ENCODE peak calls at places on chromosomes 5 and 9, in four cellular contexts. M, T, D and L are unnamed samples.

GRCh38 chr9:35662437-35662836 is 2.6 kb downstream of the ARHGEF39 start:
- DNase-seq in D (no peak), M (no peak), T (no peak), L (no peak)

GRCh38 chr5:137733922-137734695 is 1.8 kb downstream of the KLHL3 start:
- DNase-seq in M (no peak), T (no peak), D (no peak), L (no peak)

GRCh38 chr9:17802249-17802857 is 223.5 kb downstream of the SH3GL2 start:
- DNase-seq in T (no peak), D (no peak), M (no peak), L (no peak)

GRCh38 chr5:180331647-180331950 is 21.5 kb downstream of the GFPT2 start:
- DNase-seq in M (no peak), D (no peak), T (no peak), L (no peak)

GRCh38 chr9:76414656-76415055 is 20.4 kb upstream of the RFK start:
- DNase-seq in D (no peak), M (no peak), T (no peak), L (no peak)

GRCh38 chr9:12963537-12963936 is 188.7 kb downstream of the LURAP1L start:
- DNase-seq in M (no peak), D (no peak), T (no peak), L (no peak)

GRCh38 chr5:10111575-10111974 is 138.1 kb downstream of the ATPSCKMT start:
- DNase-seq in T (no peak), D (no peak), M (no peak), L (no peak)

GRCh38 chr5:164362021-164362420 is 856.6 kb downstream of the MAT2B start:
- DNase-seq in M (no peak), T (no peak), D (no peak), L (no peak)

GRCh38 chr5:100772548-100772947 is 130.5 kb downstream of the ST8SIA4 start:
- DNase-seq in T (no peak), D (no peak), M (no peak), L (no peak)

GRCh38 chr9:129493714-129494047 is 127.2 kb downstream of the C9orf50 start:
- DNase-seq in T (no peak), D (no peak), M (no peak), L (no peak)

GRCh38 chr9:129494113-129494789 is 126.7 kb downstream of the C9orf50 start:
- DNase-seq in T (no peak), D (peak; percentile 90), M (no peak), L (no peak)

GRCh38 chr9:129497064-129497836 is 123.7 kb downstream of the C9orf50 start:
- DNase-seq in T (peak; percentile 58), D (peak; percentile 48), M (no peak), L (peak; percentile 57)

GRCh38 chr9:129496187-129497063 is 124.5 kb downstream of the C9orf50 start:
- DNase-seq in T (peak; percentile 96), M (peak; percentile 99), D (peak; percentile 97), L (peak; percentile 95)

DNA sequence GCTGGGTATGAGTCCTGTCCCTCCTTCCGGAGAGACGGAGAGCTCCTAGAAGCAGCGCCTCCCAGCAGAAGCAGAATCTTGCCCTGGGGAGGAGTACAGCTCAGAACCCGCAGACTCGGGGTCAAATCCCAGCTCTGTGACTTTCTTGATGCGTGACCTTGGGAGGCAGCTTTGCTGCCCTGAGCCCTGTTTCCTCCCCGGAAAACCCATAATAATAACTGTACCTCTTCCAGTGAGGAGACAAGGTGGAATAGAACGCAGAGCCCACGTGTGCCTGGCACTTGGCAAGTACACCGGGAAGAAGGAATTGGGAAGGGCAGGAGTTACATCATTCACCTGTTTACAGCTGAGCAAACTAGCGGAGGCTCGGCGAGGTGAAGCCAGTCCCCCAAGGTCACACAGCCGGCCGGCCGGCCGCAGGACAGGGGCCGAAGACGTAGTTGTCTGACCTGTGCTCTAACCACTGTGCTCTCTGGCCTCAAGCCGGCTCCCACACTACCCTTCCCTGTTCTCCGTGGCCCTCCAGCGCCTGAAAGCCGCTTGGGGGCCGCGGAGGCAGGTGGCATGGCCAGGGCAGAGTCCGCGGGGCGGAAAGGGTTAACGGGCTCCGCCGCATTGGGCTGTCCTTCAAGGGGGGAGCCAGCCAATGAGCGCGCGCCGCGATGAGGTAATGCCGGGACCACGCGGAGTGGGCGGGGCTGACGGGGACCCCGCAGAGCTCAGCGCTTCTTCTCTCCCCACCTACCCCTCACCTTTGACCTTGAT is 125.3 kb downstream of the C9orf50 start:
- DNase-seq in D (peak; percentile 97), T (peak; percentile 97), M (peak; percentile 98), L (peak; percentile 95)
- H3K4me3 ChIP-seq in D (no peak overlapping the region), T (no peak overlapping the region), M (peak overlapping the region; percentile 40), L (peak overlapping the region; percentile 43)

DNA sequence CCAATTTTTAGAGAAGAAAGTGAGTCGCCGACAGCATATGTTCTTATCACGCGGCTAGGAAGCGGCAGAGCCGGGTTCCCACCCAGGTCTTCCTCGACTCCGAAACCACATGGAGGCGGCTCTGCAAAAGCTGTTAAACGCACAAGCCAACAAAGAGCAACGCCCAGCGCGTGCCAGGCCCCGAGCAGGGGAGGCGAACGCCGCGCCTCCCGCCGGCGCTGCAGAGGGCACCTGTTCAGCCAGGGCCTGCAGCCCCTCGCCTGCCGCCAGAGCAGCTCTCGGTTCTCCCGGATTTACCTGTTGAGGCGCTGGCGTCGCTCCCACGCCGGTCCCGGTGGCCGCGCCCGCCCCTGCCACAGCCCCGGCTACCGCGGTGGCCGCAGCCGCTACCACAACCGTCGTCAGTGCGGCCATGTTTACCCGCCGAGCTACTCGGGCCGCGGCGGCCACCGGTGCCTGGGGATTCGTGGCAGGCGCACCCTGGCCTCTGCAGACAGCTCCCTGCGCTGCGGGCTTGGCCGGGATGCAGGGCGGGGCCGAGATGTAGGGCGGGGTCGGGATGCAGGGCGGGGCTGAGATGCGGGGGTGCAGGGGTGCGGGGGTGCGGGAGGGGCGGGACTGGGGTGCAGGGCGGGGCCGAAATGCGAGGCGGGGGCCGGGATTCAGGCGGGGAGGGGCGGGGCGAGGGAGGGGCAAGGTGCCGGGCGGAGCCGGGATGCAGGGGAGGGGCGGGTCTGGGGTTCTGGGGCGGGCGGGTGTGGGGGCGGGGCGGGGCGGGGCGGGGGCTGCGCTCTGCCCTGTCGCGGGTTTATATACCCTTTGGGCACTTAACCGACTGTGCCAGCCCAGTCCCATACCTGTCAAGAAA is at the start of gene CCDC112:
- DNase-seq in T (peak; percentile 83), D (peak; percentile 88), M (peak; percentile 95), L (peak; percentile 88)
- TF ChIP-seq CTCF in T (no peak), D (no peak), M (no peak), L (no peak)

GRCh38 chr5:1505506-1506241 is 18.1 kb downstream of the LPCAT1 start:
- DNase-seq in D (no peak), T (no peak), M (no peak), L (no peak)
- H3K4me3 ChIP-seq in D (no peak overlapping the region), T (no peak overlapping the region), M (no peak overlapping the region), L (no peak overlapping the region)

GRCh38 chr9:14547245-14548060 is 145.8 kb downstream of the ZDHHC21 start:
- DNase-seq in T (no peak), D (no peak), M (no peak), L (no peak)
- TF ChIP-seq CTCF in T (no peak), D (no peak), M (no peak), L (no peak)

DNA sequence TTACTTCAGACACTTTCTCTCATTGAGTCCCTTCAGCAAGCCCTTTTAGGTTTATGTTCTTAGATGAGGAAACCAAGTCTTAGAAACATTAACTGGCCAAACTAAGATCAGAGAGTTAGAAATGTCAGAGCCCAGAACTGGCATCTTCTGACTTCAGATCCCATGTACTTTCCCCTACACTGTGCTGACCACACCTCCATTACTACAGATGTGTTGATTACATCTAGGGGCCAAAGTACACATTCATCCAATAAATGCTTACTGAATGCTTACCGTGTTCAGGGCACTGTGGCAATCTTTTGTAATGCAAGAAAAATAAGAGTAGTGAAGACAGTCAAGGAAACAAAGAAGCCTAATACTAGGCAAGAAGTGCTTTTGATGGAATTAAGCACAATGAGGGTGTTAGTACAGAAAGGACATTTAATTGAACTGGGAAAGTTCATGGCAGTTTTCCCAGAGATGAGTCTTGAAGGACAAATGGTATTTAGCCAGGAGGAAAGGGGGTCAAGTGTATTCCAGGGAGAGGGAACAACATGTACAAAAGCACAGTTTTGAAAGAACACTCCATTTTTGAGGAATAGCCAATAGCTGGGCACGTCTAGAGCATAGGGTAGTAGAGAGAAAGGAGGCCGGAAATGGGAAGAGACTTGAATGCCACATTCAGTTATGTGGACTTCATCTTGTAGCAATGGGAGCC is 89.7 kb upstream of the CDKN2B start:
- DNase-seq in T (no peak), M (no peak), D (no peak), L (no peak)
- H3K4me3 ChIP-seq in T (no peak overlapping the region), M (no peak overlapping the region), D (no peak overlapping the region), L (no peak overlapping the region)

DNA sequence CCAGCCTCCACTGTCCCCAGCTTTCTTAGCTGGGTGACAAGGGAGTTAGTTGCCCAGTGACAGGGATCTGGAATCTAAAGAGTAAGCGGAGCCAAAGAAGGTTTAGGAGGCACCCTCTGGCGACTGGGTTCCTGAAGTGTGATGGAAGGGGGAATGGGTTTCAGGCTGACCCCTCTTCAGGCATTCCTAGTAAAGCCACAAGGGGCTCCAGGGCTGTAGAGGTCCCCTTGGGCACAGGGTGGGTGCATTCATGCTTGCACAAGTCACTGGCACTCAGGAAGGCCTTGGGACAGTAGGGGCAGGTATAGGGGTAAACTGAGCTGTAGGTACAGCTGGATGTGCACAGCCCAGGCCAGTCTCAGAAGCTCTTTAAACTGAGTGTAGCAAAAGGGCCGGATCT is 74.2 kb downstream of the CPLANE1 start:
- DNase-seq in T (no peak), M (no peak), D (no peak), L (no peak)
- TF ChIP-seq CTCF in T (no peak), M (no peak), D (no peak), L (no peak)

GRCh38 chr5:37208883-37209808 is 40.0 kb downstream of the CPLANE1 start:
- DNase-seq in T (peak; percentile 22), M (no peak), D (no peak), L (no peak)
- H3K4me3 ChIP-seq in T (no peak overlapping the region), M (no peak overlapping the region), D (no peak overlapping the region), L (no peak overlapping the region)

DNA sequence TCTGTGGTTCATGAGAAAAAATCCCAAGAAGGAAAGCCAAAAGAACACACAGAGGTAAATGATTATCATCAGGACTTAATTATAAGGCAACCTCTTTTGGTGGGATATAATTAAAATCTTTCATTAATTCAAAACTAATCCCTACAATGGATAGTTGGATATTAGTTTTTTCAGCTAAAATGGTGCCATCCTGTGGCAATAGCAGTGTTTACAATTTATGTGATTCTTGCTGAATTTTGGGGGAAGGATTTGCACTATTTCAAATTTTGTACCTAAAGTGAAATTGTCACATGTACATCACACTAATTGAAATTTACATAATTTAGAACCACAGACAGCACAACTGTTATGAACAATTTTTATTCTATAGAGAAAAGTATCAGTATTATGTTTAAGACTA is 67.0 kb downstream of the CAST start:
- DNase-seq in M (no peak), T (no peak), D (no peak), L (no peak)
- TF ChIP-seq CTCF in M (no peak), T (peak; percentile 52), D (peak; percentile 32), L (no peak)

GRCh38 chr9:92964607-92964975 is 17.3 kb downstream of the FGD3 start:
- DNase-seq in T (no peak), M (peak; percentile 82), D (no peak), L (no peak)
- H3K4me3 ChIP-seq in T (no peak overlapping the region), M (no peak overlapping the region), D (peak overlapping the region; percentile 11), L (peak overlapping the region; percentile 5)